ENCODE peak calls at places on chromosome 5, in nine cellular contexts. R, I, Z, H, J, Y, L, O and P are unnamed samples.
A peak's percentile ranks its signal among the peaks of the same experiment; 100 is the strongest.

GRCh38 chr5:83718195-83718825 is 2.3 kb downstream of the HAPLN1 start:
- DNase-seq in R (peak; percentile 90), I (peak; percentile 85), Z (peak; percentile 72), H (peak; percentile 69), J (peak; percentile 35), Y (peak; percentile 82), L (peak; percentile 25), O (peak; percentile 69), P (peak; percentile 83)

GRCh38 chr5:54742417-54742889 is 224.9 kb downstream of the SNX18 start:
- DNase-seq in R (peak; percentile 44), I (peak; percentile 49), Z (peak; percentile 79), H (peak; percentile 14), J (peak; percentile 76), Y (peak; percentile 27), L (peak; percentile 84), O (peak; percentile 84), P (peak; percentile 79)

GRCh38 chr5:39547548-39548154 is 122.9 kb upstream of the DAB2 start:
- DNase-seq in R (peak; percentile 74), I (peak; percentile 83), Z (peak; percentile 92), H (peak; percentile 69), J (peak; percentile 44), Y (peak; percentile 67), L (peak; percentile 50), O (peak; percentile 63), P (peak; percentile 84)

GRCh38 chr5:102152906-102153787 is 142.9 kb downstream of the SLCO4C1 start:
- DNase-seq in R (peak; percentile 76), I (peak; percentile 58), Z (peak; percentile 68), H (peak; percentile 28), J (peak; percentile 1), Y (peak; percentile 61), L (no peak), O (no peak), P (peak; percentile 42)

GRCh38 chr5:143751342-143751741 is 60.6 kb upstream of the HMHB1 start:
- DNase-seq in R (no peak), I (no peak), Z (no peak), H (no peak), J (no peak), Y (no peak), L (no peak), O (no peak), P (no peak)

GRCh38 chr5:173327948-173328895 is at the start of gene STC2:
- DNase-seq in R (peak; percentile 99), I (peak; percentile 93), Z (peak; percentile 98), H (peak; percentile 25), J (peak; percentile 50), Y (peak; percentile 98), L (peak; percentile 96), O (peak; percentile 78), P (peak; percentile 94)

GRCh38 chr5:68739752-68740151 is 354.1 kb upstream of the SLC30A5 start:
- DNase-seq in R (no peak), I (no peak), Z (no peak), H (no peak), J (no peak), Y (no peak), L (no peak), O (no peak), P (no peak)

GRCh38 chr5:38551020-38552017 is 5.1 kb downstream of the LIFR start:
- DNase-seq in R (peak; percentile 80), I (peak; percentile 65), Z (peak; percentile 80), H (peak; percentile 33), J (peak; percentile 23), Y (peak; percentile 72), L (peak; percentile 25), O (peak; percentile 60), P (peak; percentile 81)

GRCh38 chr5:86880785-86881492 is 263.2 kb downstream of the COX7C start:
- DNase-seq in R (peak; percentile 92), I (peak; percentile 74), Z (peak; percentile 96), H (peak; percentile 82), J (peak; percentile 64), Y (peak; percentile 84), L (peak; percentile 44), O (peak; percentile 86), P (peak; percentile 88)

GRCh38 chr5:136099870-136100269 is 32.8 kb upstream of the SMAD5 start:
- DNase-seq in R (no peak), I (no peak), Z (no peak), H (no peak), J (no peak), Y (no peak), L (no peak), O (no peak), P (no peak)

GRCh38 chr5:131996210-131997025 is 15.0 kb downstream of the ACSL6 start:
- DNase-seq in R (no peak), I (no peak), Z (peak; percentile 12), H (no peak), J (no peak), Y (no peak), L (no peak), O (no peak), P (no peak)

GRCh38 chr5:29518176-29518575 is 1675.3 kb upstream of the CDH6 start:
- DNase-seq in R (no peak), I (no peak), Z (no peak), H (no peak), J (no peak), Y (no peak), L (no peak), O (no peak), P (no peak)

GRCh38 chr5:176625512-176625911 is 4.8 kb downstream of the SNCB start:
- DNase-seq in R (no peak), I (no peak), Z (no peak), H (no peak), J (no peak), Y (no peak), L (no peak), O (no peak), P (no peak)

GRCh38 chr5:175823731-175824525 is 47.5 kb upstream of the CPLX2 start:
- DNase-seq in R (peak; percentile 64), I (no peak), Z (no peak), H (no peak), J (no peak), Y (peak; percentile 62), L (no peak), O (no peak), P (no peak)

DNA sequence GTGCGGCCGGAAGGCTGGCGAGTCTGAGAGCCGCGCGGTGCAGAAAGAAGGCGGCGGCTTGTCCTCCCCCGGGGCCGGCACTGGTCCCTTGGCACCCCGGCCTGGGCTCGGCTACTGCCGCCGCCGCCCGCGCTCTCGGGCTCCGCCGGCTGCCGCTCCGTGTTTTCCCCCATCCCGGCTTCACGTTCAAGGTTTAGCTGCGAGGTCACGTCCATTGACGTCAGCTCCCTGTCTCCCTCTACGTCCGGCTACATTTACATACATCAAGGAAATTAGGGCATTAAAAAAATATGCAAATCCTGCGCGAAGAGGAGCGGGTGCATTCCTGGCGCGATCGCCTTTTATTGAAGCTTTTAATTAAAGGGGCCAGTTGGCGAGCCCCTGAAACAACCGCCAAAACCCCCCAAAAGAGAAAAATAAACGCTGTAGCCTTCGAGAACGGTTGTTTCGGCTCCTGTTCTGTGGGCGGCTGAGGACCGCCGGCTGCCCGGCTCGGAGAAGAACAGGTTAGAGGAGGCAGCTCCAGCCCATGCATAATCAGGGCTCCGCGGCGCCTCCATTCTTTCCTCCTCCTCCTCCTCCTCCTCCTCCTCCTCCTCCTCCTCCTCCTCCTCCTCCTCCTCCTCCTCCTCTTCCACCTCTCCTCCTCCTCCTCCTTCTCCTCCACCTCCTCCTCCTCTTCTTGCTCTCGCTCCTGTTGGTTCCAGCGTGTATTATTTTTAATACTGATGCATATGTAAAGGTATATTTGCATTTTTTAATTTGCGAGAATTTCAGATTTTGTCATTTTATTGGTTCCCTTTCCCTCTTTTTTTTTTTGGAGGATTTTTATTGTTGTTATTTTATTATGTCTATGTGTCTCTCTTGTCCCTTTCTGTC is 207.0 kb downstream of the MEF2C start:
- DNase-seq in R (peak; percentile 96), I (peak; percentile 62), Z (no peak), H (peak; percentile 95), J (no peak), Y (peak; percentile 53), L (peak; percentile 77), O (peak; percentile 99), P (peak; percentile 63)
- TF ChIP-seq EZH2 in R (no peak), I (peak; percentile 42), Z (no peak), H (no peak), J (no peak), Y (peak; percentile 94), L (no peak), O (no peak), P (peak; percentile 26)

DNA sequence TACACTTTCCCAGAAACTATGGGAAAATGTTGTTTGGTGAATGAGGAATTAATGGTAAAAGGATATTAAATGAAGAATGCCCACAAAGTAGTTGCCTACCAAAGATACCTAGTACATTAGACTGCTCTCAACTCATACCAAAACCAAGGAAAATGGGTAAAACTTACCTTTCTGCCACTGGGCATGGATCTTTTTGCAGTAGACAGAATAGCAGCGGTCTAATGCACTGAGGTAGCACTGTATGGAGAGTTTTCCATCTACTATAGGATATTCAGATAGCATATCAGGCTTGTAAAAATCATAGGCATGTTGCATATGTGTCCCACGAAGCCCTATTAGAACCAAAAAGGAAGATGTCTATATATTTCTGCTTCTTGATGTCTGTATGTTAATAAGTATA is 16.4 kb downstream of the HMGCS1 start:
- DNase-seq in R (no peak), I (no peak), Z (no peak), H (no peak), J (no peak), Y (no peak), L (no peak), O (no peak), P (no peak)
- H3K79me2 ChIP-seq in R (peaks cover 77% of the 10 kb centered on the region), I (peaks cover 58% of the 10 kb centered on the region), Z (peaks cover 29% of the 10 kb centered on the region), H (peaks cover 30% of the 10 kb centered on the region), J (peaks cover 83% of the 10 kb centered on the region), Y (peaks cover 83% of the 10 kb centered on the region), L (peaks cover 46% of the 10 kb centered on the region), O (peaks cover 27% of the 10 kb centered on the region), P (peaks cover 28% of the 10 kb centered on the region)

GRCh38 chr5:50966986-50967385 is 300.5 kb downstream of the PARP8 start:
- DNase-seq in R (peak; percentile 37), I (peak; percentile 25), Z (no peak), H (no peak), J (no peak), Y (peak; percentile 32), L (no peak), O (no peak), P (no peak)

GRCh38 chr5:50967388-50968039 is 301.1 kb downstream of the PARP8 start:
- DNase-seq in R (peak; percentile 65), I (peak; percentile 60), Z (no peak), H (peak; percentile 38), J (no peak), Y (peak; percentile 58), L (no peak), O (no peak), P (peak; percentile 23)

GRCh38 chr5:50962934-50963646 is 296.7 kb downstream of the PARP8 start:
- DNase-seq in R (peak; percentile 84), I (peak; percentile 86), Z (peak; percentile 56), H (peak; percentile 76), J (peak; percentile 36), Y (peak; percentile 86), L (peak; percentile 77), O (peak; percentile 17), P (peak; percentile 65)

GRCh38 chr5:50963647-50964584 is 297.5 kb downstream of the PARP8 start:
- DNase-seq in R (peak; percentile 34), I (peak; percentile 38), Z (no peak), H (no peak), J (no peak), Y (peak; percentile 65), L (no peak), O (no peak), P (no peak)

GRCh38 chr5:50965621-50966362 is 299.4 kb downstream of the PARP8 start:
- DNase-seq in R (peak; percentile 59), I (no peak), Z (no peak), H (no peak), J (no peak), Y (peak; percentile 59), L (no peak), O (no peak), P (no peak)
- TF ChIP-seq EZH2 in R (peak; percentile 63), I (no peak), Z (no peak), H (no peak), J (peak; percentile 70), Y (peak; percentile 65), L (no peak), O (no peak), P (no peak)

GRCh38 chr5:179617930-179618329 is 5.5 kb downstream of the HNRNPH1 start:
- DNase-seq in R (no peak), I (no peak), Z (no peak), H (no peak), J (no peak), Y (no peak), L (no peak), O (no peak), P (no peak)
- H3K79me2 ChIP-seq in R (peaks cover 72% of the 10 kb centered on the region), I (peaks cover 97% of the 10 kb centered on the region), Z (peaks cover 80% of the 10 kb centered on the region), H (peaks cover 96% of the 10 kb centered on the region), J (peaks cover 94% of the 10 kb centered on the region), Y (peaks cover 93% of the 10 kb centered on the region), L (peaks cover 90% of the 10 kb centered on the region), O (peaks cover 90% of the 10 kb centered on the region), P (peaks cover 98% of the 10 kb centered on the region)